ENCODE peak calls at places on chromosomes 2 and 18, in five cellular contexts. D, V, J, Y and W are unnamed samples.

GRCh38 chr2:173401716-173402326 is 47.1 kb downstream of the CDCA7 start:
- DNase-seq in D (no peak), V (peak), J (no peak), Y (no peak), W (peak)

GRCh38 chr2:109558076-109558882 is 55.5 kb downstream of the SEPTIN10 start:
- DNase-seq in D (peak), V (peak), J (no peak), Y (no peak), W (peak)

GRCh38 chr2:215537621-215538020 is 101.8 kb upstream of the FN1 start:
- DNase-seq in D (peak), V (peak), J (no peak), Y (no peak), W (peak)

GRCh38 chr2:26302846-26303245 is 43.1 kb upstream of the SELENOI start:
- DNase-seq in D (peak), V (no peak), J (no peak), Y (no peak), W (no peak)

GRCh38 chr2:8684421-8684884 is 2.6 kb downstream of the ID2 start:
- DNase-seq in D (peak), V (peak), J (peak), Y (no peak), W (no peak)

GRCh38 chr2:42754776-42755140 is 9.2 kb downstream of the OXER1 start:
- DNase-seq in D (no peak), V (peak), J (no peak), Y (no peak), W (no peak)

GRCh38 chr2:43142921-43143438 is 83.4 kb downstream of the ZFP36L2 start:
- DNase-seq in D (no peak), V (no peak), J (no peak), Y (no peak), W (peak)

GRCh38 chr2:215862211-215862610 is 151.1 kb downstream of the MREG start:
- DNase-seq in D (no peak), V (no peak), J (no peak), Y (no peak), W (no peak)

GRCh38 chr2:52334185-52334584 is 1302.3 kb upstream of the NRXN1 start:
- DNase-seq in D (no peak), V (no peak), J (no peak), Y (no peak), W (no peak)

GRCh38 chr18:48703033-48703386 is 164.2 kb downstream of the CTIF start:
- DNase-seq in D (no peak), V (no peak), J (no peak), Y (no peak), W (no peak)

GRCh38 chr2:237639441-237640220 is 12.2 kb downstream of the LRRFIP1 start:
- DNase-seq in D (no peak), V (peak), J (no peak), Y (no peak), W (no peak)

GRCh38 chr2:1653956-1654695 is 90.2 kb downstream of the PXDN start:
- DNase-seq in D (peak), V (peak), J (no peak), Y (peak), W (peak)

GRCh38 chr2:169736902-169737301 is 3.3 kb downstream of the KLHL23 start:
- DNase-seq in D (no peak), V (no peak), J (no peak), Y (no peak), W (peak)
- H3K4me3 ChIP-seq in D (no peak), V (no peak), J (no peak), Y (no peak), W (no peak)

GRCh38 chr2:135741043-135741394 is 636 bp upstream of the UBXN4 start:
- DNase-seq in D (no peak), V (no peak), J (no peak), Y (no peak), W (no peak)

GRCh38 chr2:135744761-135745314 is 3.2 kb downstream of the UBXN4 start:
- DNase-seq in D (peak), V (no peak), J (no peak), Y (no peak), W (peak)

GRCh38 chr2:135742307-135742838 is 718 bp downstream of the UBXN4 start:
- DNase-seq in D (peak), V (peak), J (peak), Y (no peak), W (peak)

GRCh38 chr2:135743860-135744259 is 2.2 kb downstream of the UBXN4 start:
- DNase-seq in D (peak), V (peak), J (no peak), Y (no peak), W (peak)

DNA sequence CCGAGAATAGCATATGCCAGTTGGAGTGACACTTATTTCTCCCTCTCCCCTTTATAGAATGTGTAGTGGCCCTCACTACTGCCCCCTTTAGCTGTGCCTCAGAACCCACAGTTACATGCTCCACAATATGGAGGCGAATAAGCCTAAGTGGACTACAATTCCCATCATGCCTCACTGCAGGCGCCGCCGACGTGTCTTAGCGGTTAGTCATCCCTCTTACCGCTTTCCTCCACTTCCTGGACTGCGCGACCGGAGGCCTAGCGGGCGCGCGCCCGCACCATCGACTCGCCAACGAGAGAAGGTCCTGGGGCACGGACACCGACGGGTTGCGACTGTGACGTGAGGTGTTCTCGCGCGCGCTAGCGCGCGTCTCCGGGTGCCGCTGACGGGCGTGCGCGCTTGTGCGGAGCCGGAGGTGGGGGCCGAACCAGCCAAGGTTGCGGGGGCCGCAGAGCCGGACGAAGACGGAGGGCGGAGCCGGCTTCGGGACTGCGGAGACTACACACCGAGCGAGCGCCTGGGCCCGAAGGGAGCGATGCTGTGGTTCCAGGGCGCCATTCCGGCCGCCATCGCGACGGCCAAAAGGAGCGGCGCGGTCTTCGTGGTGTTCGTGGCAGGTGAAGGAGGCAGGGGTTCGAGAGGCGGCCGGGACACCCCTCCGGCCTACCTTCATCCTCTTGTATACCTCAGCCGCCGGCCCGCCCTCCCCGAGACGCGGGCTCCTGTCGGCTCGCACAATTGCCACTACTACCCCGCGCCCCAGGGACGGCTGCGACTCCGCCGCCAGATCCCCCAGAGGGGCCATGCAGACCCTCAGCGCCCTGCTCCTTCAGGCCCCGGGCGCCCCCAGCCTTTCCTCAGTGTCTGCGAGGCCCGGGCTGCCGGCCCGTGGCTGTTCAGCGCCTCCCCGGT is at the start of gene UBXN4:
- DNase-seq in D (peak), V (peak), J (peak), Y (peak), W (peak)
- TF ChIP-seq CTCF in D (peak), V (peak), J (peak), Y (peak), W (peak)

GRCh38 chr2:187408926-187409325 is 39.1 kb downstream of the CALCRL start:
- DNase-seq in D (no peak), V (no peak), J (no peak), Y (no peak), W (no peak)

GRCh38 chr2:187409682-187410081 is 38.4 kb downstream of the CALCRL start:
- DNase-seq in D (no peak), V (no peak), J (no peak), Y (no peak), W (no peak)

GRCh38 chr2:187403568-187404260 is 44.3 kb downstream of the CALCRL start:
- DNase-seq in D (peak), V (peak), J (no peak), Y (no peak), W (peak)

GRCh38 chr2:187407407-187408084 is 40.5 kb downstream of the CALCRL start:
- DNase-seq in D (no peak), V (no peak), J (no peak), Y (no peak), W (no peak)

DNA sequence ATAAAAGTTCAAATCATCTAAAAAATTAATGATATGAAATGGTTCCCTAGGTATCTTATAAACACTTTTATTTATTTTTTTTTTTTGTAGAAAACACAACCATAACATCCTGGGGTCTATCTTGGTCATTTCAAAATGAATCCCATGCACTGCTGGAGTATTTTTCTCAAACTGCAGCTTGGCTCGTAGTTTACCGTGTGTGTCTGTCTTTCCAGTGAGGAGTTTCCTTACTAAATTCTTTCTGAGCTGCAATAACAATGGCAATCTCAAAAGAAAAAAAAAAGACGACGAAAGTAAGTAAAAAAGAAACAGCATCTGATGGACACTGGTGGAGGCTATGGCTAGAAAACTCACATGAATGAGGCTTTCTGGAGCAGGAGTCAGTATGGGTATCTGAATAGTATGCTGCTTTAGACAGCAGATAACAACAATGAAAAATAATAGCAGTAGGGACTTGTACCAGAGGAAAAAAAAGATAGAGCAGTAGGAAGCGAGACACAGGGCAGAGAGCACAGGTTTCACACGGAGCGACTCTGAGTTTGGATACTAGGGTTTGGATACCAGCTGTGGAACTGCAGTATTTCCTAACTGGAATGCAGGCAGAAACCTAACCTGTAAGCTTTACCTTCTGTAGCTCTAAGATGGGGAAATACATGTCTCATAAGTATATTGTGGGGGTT is 43.5 kb downstream of the CALCRL start:
- DNase-seq in D (no peak), V (peak), J (no peak), Y (no peak), W (peak)
- H3K4me3 ChIP-seq in D (no peak), V (no peak), J (no peak), Y (no peak), W (no peak)

DNA sequence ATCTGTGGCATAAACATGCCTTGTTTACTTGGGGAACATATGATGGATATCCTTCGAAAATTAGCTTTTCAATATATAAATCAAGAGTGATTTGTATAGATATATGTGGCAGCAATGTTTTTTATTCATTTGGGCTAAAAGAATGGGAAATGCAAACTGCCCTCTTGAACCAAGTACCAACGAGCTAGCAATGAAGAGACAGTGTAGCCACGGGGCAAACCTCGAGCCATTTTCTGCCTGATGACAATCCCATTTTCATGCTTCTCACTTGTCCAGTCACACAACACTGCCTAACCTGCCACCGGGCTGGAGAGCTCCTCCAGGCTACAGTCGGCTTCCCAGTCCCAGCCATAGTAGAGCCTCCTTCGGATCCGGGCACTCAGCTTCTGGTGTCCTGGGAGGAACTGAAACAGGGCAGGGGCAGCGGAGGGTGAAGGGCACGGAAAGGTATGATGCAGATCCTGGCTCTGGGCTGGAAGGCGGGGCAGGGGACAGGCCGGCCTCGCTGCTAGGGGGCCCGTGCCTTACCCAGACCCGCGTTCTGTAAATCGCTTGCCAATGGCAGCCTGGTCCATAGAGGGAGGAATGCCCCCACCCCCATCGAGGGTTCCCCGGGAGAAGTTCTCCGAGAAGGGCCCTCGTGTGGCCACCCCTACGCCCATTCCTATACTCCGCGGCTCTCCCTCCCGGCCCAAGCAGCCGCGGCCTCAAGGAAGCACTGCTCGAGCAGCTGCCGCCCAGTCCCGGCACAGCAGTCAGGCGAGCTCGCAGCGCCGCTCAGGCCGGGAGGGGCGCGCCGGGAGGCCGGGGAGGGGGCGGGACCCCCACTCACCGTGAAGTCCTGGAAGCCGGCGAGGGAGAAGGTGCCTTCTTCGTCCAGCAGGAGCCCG is 552 bp downstream of the CNPPD1 start:
- DNase-seq in D (peak), V (peak), J (peak), Y (no peak), W (peak)
- TF ChIP-seq CTCF in D (peak), V (no peak), J (no peak), Y (peak), W (no peak)